ENCODE peak calls at places on chromosome 17, in ten cellular contexts. Z is AG04450; R is BJ; H is brain microvascular endothelial cell; L is astrocyte of the cerebellum; V is body of pancreas; K is heart right ventricle; G is CD8-positive, alpha-beta T cell; T is heart left ventricle; U is cardiac muscle cell. P is an unnamed sample.

GRCh38 chr17:81523139-81524062 is 4.8 kb upstream of the FSCN2 start:
- DNase-seq in H (no peak), U (peak; percentile 54), Z (no peak), V (no peak), K (peak; percentile 32), T (peak; percentile 61), G (no peak), R (no peak), L (no peak), P (peak; percentile 62)

GRCh38 chr17:72822358-72823023 is 270.0 kb downstream of the SLC39A11 start:
- DNase-seq in G (no peak), Z (no peak), H (no peak), K (no peak), R (no peak), U (no peak), L (no peak), T (no peak), V (no peak), P (peak; percentile 31)

GRCh38 chr17:50594040-50594618 is 33.6 kb downstream of the CACNA1G start:
- DNase-seq in V (no peak), L (no peak), K (no peak), H (no peak), Z (no peak), U (no peak), G (no peak), T (no peak), R (no peak), P (no peak)

GRCh38 chr17:79131274-79131635 is 56.6 kb downstream of the ENGASE start:
- DNase-seq in Z (no peak), H (no peak), K (no peak), L (no peak), V (no peak), U (no peak), G (no peak), R (no peak), T (no peak), P (no peak)

GRCh38 chr17:15941781-15942180 is 3.1 kb upstream of the ADORA2B start:
- DNase-seq in Z (no peak), G (no peak), L (no peak), U (no peak), V (no peak), H (no peak), K (no peak), R (no peak), T (no peak), P (no peak)

GRCh38 chr17:21512307-21513011 is 136.3 kb downstream of the KCNJ12 start:
- DNase-seq in K (no peak), T (no peak), Z (no peak), L (no peak), V (no peak), G (no peak), R (no peak), U (no peak), H (no peak), P (no peak)

GRCh38 chr17:78879679-78880186 is 23.3 kb downstream of the CEP295NL start:
- DNase-seq in T (peak; percentile 91), L (peak; percentile 56), G (no peak), R (peak; percentile 82), K (peak; percentile 80), H (peak; percentile 87), Z (peak; percentile 92), V (peak; percentile 46), U (peak; percentile 97), P (no peak)

GRCh38 chr17:81579821-81580321 is 27.7 kb upstream of the FAAP100 start:
- DNase-seq in K (no peak), T (no peak), V (no peak), U (peak; percentile 69), G (no peak), L (no peak), Z (no peak), H (peak; percentile 88), R (no peak), P (no peak)

GRCh38 chr17:65797809-65798208 is 236.4 kb upstream of the AXIN2 start:
- DNase-seq in U (peak; percentile 37), L (no peak), V (no peak), K (no peak), Z (no peak), H (no peak), R (no peak), G (no peak), T (no peak), P (peak; percentile 21)

GRCh38 chr17:78735832-78736525 is 46.1 kb downstream of the CYTH1 start:
- DNase-seq in K (no peak), H (no peak), G (no peak), V (peak; percentile 64), L (no peak), Z (no peak), T (no peak), R (no peak), U (no peak), P (peak; percentile 47)

GRCh38 chr17:75239778-75240393 is 21.5 kb downstream of the GGA3 start:
- DNase-seq in U (no peak), R (no peak), T (no peak), L (no peak), G (no peak), V (no peak), K (no peak), H (no peak), Z (no peak), P (no peak)

GRCh38 chr17:19720631-19721426 is 4.4 kb upstream of the SLC47A2 start:
- DNase-seq in V (no peak), L (no peak), G (no peak), U (no peak), R (no peak), T (no peak), K (no peak), Z (no peak), H (no peak), P (no peak)

GRCh38 chr17:49734666-49735490 is 27.1 kb upstream of the SLC35B1 start:
- DNase-seq in L (no peak), T (no peak), Z (no peak), V (no peak), K (no peak), G (no peak), H (no peak), R (no peak), U (no peak), P (no peak)

GRCh38 chr17:57595426-57595825 is 149.7 kb downstream of the CCDC182 start:
- DNase-seq in T (no peak), L (no peak), H (no peak), Z (no peak), K (no peak), G (no peak), R (no peak), V (no peak), U (no peak), P (no peak)

DNA sequence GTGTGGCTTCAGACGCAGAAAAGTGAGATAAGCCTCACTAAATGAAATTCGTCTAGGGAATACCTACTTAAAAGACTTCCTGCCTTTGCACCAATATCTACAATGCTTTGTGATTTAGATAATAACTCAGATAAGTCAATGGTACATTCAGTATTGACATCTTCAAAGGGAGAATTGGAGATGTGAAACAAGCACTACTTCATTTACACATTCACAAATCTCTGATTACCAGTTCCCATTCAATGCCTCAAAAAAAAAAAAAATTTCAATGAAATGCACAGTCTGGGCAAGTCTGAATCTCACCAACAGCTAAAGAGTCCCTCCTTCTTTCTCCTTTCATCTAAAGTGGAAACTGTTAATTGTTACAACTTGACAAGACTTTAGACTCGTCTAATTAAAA is 3.7 kb downstream of the PHF12 start:
- DNase-seq in K (no peak), V (no peak), G (no peak), L (no peak), U (no peak), Z (no peak), T (no peak), H (no peak), R (no peak), P (no peak)
- H3K4me3 ChIP-seq in K (peak overlapping the region; percentile 90), V (no peak overlapping the region), G (peak overlapping the region; percentile 84), L (peak overlapping the region; percentile 93), U (no peak overlapping the region), Z (peak overlapping the region; percentile 30), T (peak overlapping the region; percentile 93), H (no peak overlapping the region), R (no peak overlapping the region), P (peak overlapping the region; percentile 94)

GRCh38 chr17:3647769-3648540 is 11.4 kb downstream of the CTNS start:
- DNase-seq in R (no peak), H (peak; percentile 52), V (peak; percentile 64), Z (no peak), T (no peak), L (no peak), G (no peak), U (peak; percentile 71), K (peak; percentile 52), P (peak; percentile 67)
- TF ChIP-seq CTCF in R (peak; percentile 67), H (peak; percentile 79), V (peak; percentile 31), Z (peak; percentile 61), T (peak; percentile 36), L (peak; percentile 46), G (no peak), U (peak; percentile 58), K (peak; percentile 51), P (peak; percentile 48)

DNA sequence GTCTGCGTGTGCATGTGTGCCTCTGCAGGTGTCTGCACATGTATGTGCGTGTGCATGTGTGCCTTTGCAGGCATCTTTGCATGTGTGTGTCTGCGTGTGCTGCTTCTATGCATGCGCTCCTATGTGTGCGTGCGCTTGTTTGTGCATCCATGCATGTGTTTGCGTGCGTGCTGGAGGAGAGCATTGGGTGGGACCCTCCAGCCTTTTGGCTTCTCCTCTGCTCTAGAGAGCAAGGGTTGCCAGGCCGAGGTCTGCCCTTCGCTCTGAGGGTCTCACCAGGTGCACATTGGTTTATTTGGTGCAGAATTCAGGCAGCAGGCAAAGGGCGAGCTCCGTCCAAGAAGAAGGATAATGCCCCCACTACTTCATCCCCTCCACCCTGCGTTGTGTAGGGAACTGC is 1.1 kb upstream of the RAB40B start:
- DNase-seq in K (no peak), V (no peak), H (no peak), R (no peak), G (no peak), U (no peak), L (no peak), T (no peak), Z (no peak), P (no peak)
- H3K4me3 ChIP-seq in K (peak overlapping the region; percentile 67), V (no peak overlapping the region), H (no peak overlapping the region), R (no peak overlapping the region), G (peak overlapping the region; percentile 86), U (peak overlapping the region; percentile 53), L (peak overlapping the region; percentile 58), T (peak overlapping the region; percentile 98), Z (peak overlapping the region; percentile 68), P (no peak overlapping the region)

DNA sequence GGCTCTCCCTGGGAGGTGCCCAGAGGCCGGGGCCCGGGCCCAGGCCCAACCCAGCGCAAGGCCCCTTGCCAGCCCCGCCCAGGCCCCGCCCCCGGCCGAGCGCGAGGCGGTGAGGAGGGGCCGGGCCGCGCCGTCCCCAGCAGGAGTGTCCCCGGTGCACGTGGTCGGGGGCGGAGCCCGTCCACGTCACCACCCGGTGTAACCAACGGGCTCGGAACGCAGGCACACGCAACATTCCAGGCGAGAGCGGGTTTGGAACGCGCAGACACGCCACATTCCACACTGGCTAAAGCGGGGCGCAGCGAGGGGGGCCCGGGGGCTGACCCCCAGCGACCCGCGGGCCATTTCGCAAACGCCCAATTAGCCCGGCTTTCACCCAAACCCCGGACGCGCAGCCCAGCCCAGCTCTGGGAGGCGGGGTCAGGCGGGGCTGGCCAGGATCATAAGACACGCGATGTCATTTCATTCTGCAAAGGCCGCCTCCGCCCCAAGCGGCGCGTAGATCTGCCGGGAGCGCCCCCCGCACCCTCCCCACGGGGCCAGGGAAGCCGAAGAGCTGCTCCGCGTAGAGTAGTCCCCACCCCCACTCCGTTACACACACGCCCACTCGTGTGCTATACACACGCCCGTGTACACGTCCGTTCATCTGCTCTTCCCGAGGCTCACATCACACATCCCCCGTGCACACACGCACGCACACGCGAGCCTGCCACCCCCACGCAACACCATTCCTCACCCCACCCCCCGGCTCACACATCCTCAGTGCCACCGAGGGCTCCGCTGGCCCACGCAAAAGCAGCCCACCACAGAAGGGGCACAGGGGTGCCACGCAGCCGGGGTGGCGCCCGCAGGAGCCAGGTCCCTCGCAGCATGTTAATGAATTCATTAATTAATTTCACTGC is 1.0 kb downstream of the MNT start:
- DNase-seq in K (peak; percentile 95), H (peak; percentile 91), L (peak; percentile 76), T (peak; percentile 96), G (peak; percentile 81), R (peak; percentile 73), U (peak; percentile 98), V (peak; percentile 97), Z (peak; percentile 88), P (peak; percentile 95)
- TF ChIP-seq CTCF in K (no peak), H (peak; percentile 26), L (no peak), T (no peak), G (no peak), R (no peak), U (no peak), V (no peak), Z (no peak), P (no peak)

P was measured in GM12865.